ENCODE peak calls at places on chromosomes 13 and 19, in seven cellular contexts. W is HepG2, M is K562, B is T47D, J is SK-N-SH, T is H1, P is GM12878. F is an unnamed sample.
A peak's percentile ranks its signal among the peaks of the same experiment; 100 is the strongest.

GRCh38 chr19:1232652-1233360 is 5.0 kb downstream of the CBARP start:
- DNase-seq in W (no peak), M (no peak), B (no peak), J (no peak), T (no peak), P (no peak), F (no peak)

GRCh38 chr13:99505814-99506269 is 4.6 kb downstream of the TM9SF2 start:
- DNase-seq in W (no peak), M (no peak), B (no peak), J (peak; percentile 20), T (no peak), P (no peak), F (no peak)

GRCh38 chr19:50414850-50415660 is 3.7 kb upstream of the SPIB start:
- DNase-seq in W (peak; percentile 33), M (peak; percentile 91), B (peak; percentile 30), J (peak; percentile 92), T (peak; percentile 98), P (no peak), F (peak; percentile 16)

GRCh38 chr13:23020246-23020843 is 160.4 kb upstream of the SGCG start:
- DNase-seq in W (peak; percentile 53), M (peak; percentile 26), B (peak; percentile 11), J (peak; percentile 38), T (peak; percentile 48), P (peak; percentile 34), F (peak; percentile 61)

GRCh38 chr13:113291129-113291528 is 5.9 kb upstream of the LAMP1 start:
- DNase-seq in W (no peak), M (no peak), B (no peak), J (no peak), T (no peak), P (no peak), F (no peak)

GRCh38 chr19:1133471-1133929 is 29.7 kb downstream of the GPX4 start:
- DNase-seq in W (no peak), M (peak; percentile 80), B (no peak), J (peak; percentile 70), T (peak; percentile 80), P (peak; percentile 79), F (peak; percentile 34)

GRCh38 chr13:97205971-97206370 is 16.2 kb upstream of the MBNL2 start:
- DNase-seq in W (no peak), M (no peak), B (no peak), J (no peak), T (no peak), P (no peak), F (no peak)

GRCh38 chr19:18718846-18719458 is 35.5 kb downstream of the CRTC1 start:
- DNase-seq in W (no peak), M (no peak), B (no peak), J (no peak), T (no peak), P (no peak), F (no peak)

GRCh38 chr19:18660051-18660910 is 23.2 kb upstream of the CRTC1 start:
- DNase-seq in W (no peak), M (peak; percentile 71), B (no peak), J (no peak), T (no peak), P (no peak), F (no peak)

GRCh38 chr19:47973529-47973928 is 18.4 kb downstream of the BSPH1 start:
- DNase-seq in W (no peak), M (no peak), B (no peak), J (no peak), T (no peak), P (no peak), F (no peak)

GRCh38 chr13:73433893-73434292 is 375.1 kb downstream of the KLF5 start:
- DNase-seq in W (no peak), M (no peak), B (no peak), J (no peak), T (no peak), P (no peak), F (no peak)

GRCh38 chr13:48656621-48657020 is 2.9 kb downstream of the CYSLTR2 start:
- DNase-seq in W (peak; percentile 9), M (no peak), B (no peak), J (no peak), T (no peak), P (no peak), F (no peak)

GRCh38 chr19:12052571-12053169 is at the start of gene ZNF878:
- DNase-seq in W (peak; percentile 97), M (peak; percentile 84), B (peak; percentile 56), J (peak; percentile 96), T (peak; percentile 97), P (peak; percentile 67), F (no peak)

GRCh38 chr13:41025518-41025917 is 6.4 kb upstream of the ELF1 start:
- DNase-seq in W (peak; percentile 81), M (no peak), B (no peak), J (no peak), T (no peak), P (no peak), F (no peak)

GRCh38 chr13:87777395-87777794 is 106.2 kb downstream of the SLITRK5 start:
- DNase-seq in W (peak; percentile 63), M (no peak), B (no peak), J (no peak), T (no peak), P (no peak), F (no peak)

GRCh38 chr19:42412661-42413076 is 14.5 kb downstream of the LIPE start:
- DNase-seq in W (no peak), M (no peak), B (no peak), J (peak; percentile 46), T (no peak), P (no peak), F (no peak)

DNA sequence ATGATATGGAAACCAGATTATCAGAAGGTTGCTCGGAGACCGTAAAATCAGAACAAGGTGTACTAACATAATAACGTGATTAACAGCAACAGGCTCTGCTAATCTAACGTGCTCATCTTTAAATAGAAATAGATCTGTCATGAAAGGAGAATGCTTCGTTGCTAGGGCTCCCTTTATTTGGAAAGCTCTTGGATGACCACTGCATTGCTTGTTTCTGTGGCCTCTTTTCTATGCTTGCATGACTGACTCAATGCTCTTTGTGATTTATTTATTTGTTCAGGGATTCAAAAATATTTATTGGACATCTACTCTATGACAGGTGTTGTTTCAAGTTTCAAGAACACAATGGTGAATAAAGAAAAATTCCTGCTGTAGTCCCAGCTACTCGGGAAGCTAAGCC is 22.3 kb upstream of the ZDHHC20 start:
- DNase-seq in W (no peak), M (no peak), B (no peak), J (peak; percentile 16), T (no peak), P (no peak), F (no peak)
- TF ChIP-seq JUND in W (no peak), M (no peak), B (no peak), J (no peak), T (no peak), P (no peak), F (no peak)

DNA sequence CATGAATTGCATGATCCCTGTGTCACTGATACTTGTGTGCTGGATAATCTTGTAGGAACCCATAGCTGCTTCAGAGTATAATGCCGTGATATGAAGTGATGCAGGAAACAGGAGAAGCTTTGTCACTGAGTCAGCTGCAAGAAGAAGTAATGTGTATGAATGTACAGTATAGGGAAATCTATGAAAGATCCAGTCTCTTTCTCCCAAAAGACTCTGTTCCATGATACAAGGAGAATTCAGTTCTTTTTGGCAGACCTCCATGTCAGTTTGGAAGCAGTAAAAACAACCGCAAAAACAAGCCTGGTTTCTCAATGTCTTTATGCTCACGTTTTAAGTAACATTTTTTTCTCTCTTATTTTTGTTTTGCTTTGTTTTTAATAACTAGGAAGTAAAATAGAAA is 33.9 kb downstream of the PCDH17 start:
- DNase-seq in W (no peak), M (no peak), B (no peak), J (no peak), T (no peak), P (no peak), F (no peak)
- TF ChIP-seq JUND in W (no peak), M (no peak), B (no peak), J (no peak), T (no peak), P (no peak), F (no peak)

GRCh38 chr13:102589291-102589822 is 7.4 kb upstream of the TPP2 start:
- DNase-seq in W (no peak), M (no peak), B (no peak), J (no peak), T (no peak), P (no peak), F (no peak)
- TF ChIP-seq JUND in W (no peak), M (no peak), B (no peak), J (no peak), T (no peak), P (no peak), F (no peak)

GRCh38 chr19:51511353-51511752 is 9.8 kb upstream of the SIGLEC12 start:
- DNase-seq in W (peak; percentile 12), M (peak; percentile 34), B (no peak), J (peak; percentile 27), T (no peak), P (no peak), F (peak; percentile 7)
- TF ChIP-seq JUND in W (no peak), M (no peak), B (no peak), J (no peak), T (no peak), P (no peak), F (no peak)

GRCh38 chr13:28527629-28528028 is 32.7 kb upstream of the FLT1 start:
- DNase-seq in W (no peak), M (no peak), B (no peak), J (no peak), T (no peak), P (no peak), F (no peak)
- TF ChIP-seq JUND in W (no peak), M (no peak), B (no peak), J (no peak), T (no peak), P (no peak), F (no peak)

GRCh38 chr13:30585748-30586262 is 31.9 kb upstream of the USPL1 start:
- DNase-seq in W (no peak), M (peak; percentile 34), B (no peak), J (no peak), T (no peak), P (no peak), F (no peak)
- TF ChIP-seq JUND in W (no peak), M (peak; percentile 38), B (no peak), J (no peak), T (no peak), P (no peak), F (no peak)

GRCh38 chr13:46801831-46802230 is 4.9 kb upstream of the ESD start:
- DNase-seq in W (no peak), M (no peak), B (no peak), J (no peak), T (no peak), P (no peak), F (no peak)
- TF ChIP-seq JUND in W (no peak), M (no peak), B (no peak), J (no peak), T (no peak), P (no peak), F (no peak)

F was measured in HCT116.